ENCODE peak calls at places on chromosomes 13 and 19, in seven cellular contexts. Y is BJ, N is PC-9, K is foreskin keratinocyte, F is BE2C, R is fibroblast of lung, M is HAP-1. Q is an unnamed sample.

GRCh38 chr19:58385313-58386165 is 1.5 kb upstream of the RPS5 start:
- DNase-seq in Y (no peak), N (no peak), K (no peak), F (no peak), R (no peak), M (no peak), Q (no peak)

GRCh38 chr13:36549771-36550170 is 117.5 kb downstream of the CCNA1 start:
- DNase-seq in Y (no peak), N (no peak), K (no peak), F (peak; percentile 38), R (no peak), M (no peak), Q (no peak)

GRCh38 chr13:57813641-57814040 is 182.1 kb downstream of the PCDH17 start:
- DNase-seq in Y (no peak), N (no peak), K (no peak), F (no peak), R (peak; percentile 48), M (no peak), Q (no peak)

GRCh38 chr13:30340367-30341184 is 33.2 kb upstream of the KATNAL1 start:
- DNase-seq in Y (peak; percentile 98), N (peak; percentile 22), K (peak; percentile 29), F (peak; percentile 61), R (peak; percentile 87), M (no peak), Q (peak; percentile 74)

GRCh38 chr19:11247934-11248333 is 8.5 kb downstream of the ANGPTL8 start:
- DNase-seq in Y (no peak), N (no peak), K (no peak), F (no peak), R (no peak), M (no peak), Q (no peak)

GRCh38 chr19:11887618-11888531 is at the start of gene ZNF69:
- DNase-seq in Y (peak; percentile 26), N (peak; percentile 90), K (no peak), F (peak; percentile 91), R (peak; percentile 75), M (no peak), Q (peak; percentile 75)

GRCh38 chr19:4518345-4519171 is at the start of gene PLIN4:
- DNase-seq in Y (no peak), N (peak; percentile 62), K (no peak), F (no peak), R (peak; percentile 34), M (no peak), Q (no peak)

GRCh38 chr13:85806553-85807175 is 7.4 kb upstream of the SLITRK6 start:
- DNase-seq in Y (no peak), N (no peak), K (no peak), F (no peak), R (peak; percentile 30), M (peak; percentile 60), Q (no peak)

GRCh38 chr13:105925496-105925895 is 610.0 kb downstream of the EFNB2 start:
- DNase-seq in Y (no peak), N (no peak), K (peak; percentile 100), F (no peak), R (peak; percentile 82), M (peak; percentile 39), Q (peak; percentile 28)

GRCh38 chr19:15318241-15318691 is 14.1 kb downstream of the BRD4 start:
- DNase-seq in Y (no peak), N (no peak), K (no peak), F (no peak), R (peak; percentile 32), M (no peak), Q (no peak)

GRCh38 chr13:45728759-45729158 is 26.6 kb downstream of the CBY2 start:
- DNase-seq in Y (no peak), N (no peak), K (no peak), F (peak; percentile 21), R (no peak), M (peak; percentile 13), Q (no peak)

GRCh38 chr13:99371956-99372355 is 64.8 kb upstream of the GPR183 start:
- DNase-seq in Y (no peak), N (no peak), K (no peak), F (no peak), R (no peak), M (no peak), Q (no peak)

GRCh38 chr13:97222934-97223710 is 989 bp downstream of the MBNL2 start:
- DNase-seq in Y (no peak), N (no peak), K (no peak), F (no peak), R (no peak), M (no peak), Q (no peak)
- H3K27me3 ChIP-seq in Y (no peaks in the 10 kb centered on the region), N (no peaks in the 10 kb centered on the region), K (no peaks in the 10 kb centered on the region), F (no peaks in the 10 kb centered on the region), R (no peaks in the 10 kb centered on the region), M (no peaks in the 10 kb centered on the region), Q (no peaks in the 10 kb centered on the region)

GRCh38 chr19:53647350-53647749 is 15.6 kb downstream of the DPRX start:
- DNase-seq in Y (no peak), N (no peak), K (no peak), F (no peak), R (no peak), M (no peak), Q (no peak)
- H3K27me3 ChIP-seq in Y (no peaks in the 10 kb centered on the region), N (no peaks in the 10 kb centered on the region), K (no peaks in the 10 kb centered on the region), F (no peaks in the 10 kb centered on the region), R (no peaks in the 10 kb centered on the region), M (no peaks in the 10 kb centered on the region), Q (no peaks in the 10 kb centered on the region)

GRCh38 chr19:49739933-49740332 is 23.2 kb downstream of the TSKS start:
- DNase-seq in Y (no peak), N (no peak), K (no peak), F (no peak), R (no peak), M (no peak), Q (no peak)
- H3K27me3 ChIP-seq in Y (no peaks in the 10 kb centered on the region), N (no peaks in the 10 kb centered on the region), K (no peaks in the 10 kb centered on the region), F (no peaks in the 10 kb centered on the region), R (no peaks in the 10 kb centered on the region), M (no peaks in the 10 kb centered on the region), Q (no peaks in the 10 kb centered on the region)

GRCh38 chr19:920051-920857 is 3.1 kb downstream of the KISS1R start:
- DNase-seq in Y (no peak), N (peak; percentile 59), K (no peak), F (peak; percentile 52), R (no peak), M (no peak), Q (no peak)
- H3K27me3 ChIP-seq in Y (peaks cover 22% of the 10 kb centered on the region), N (peaks cover 21% of the 10 kb centered on the region), K (peaks cover 56% of the 10 kb centered on the region), F (peaks cover 48% of the 10 kb centered on the region), R (peaks cover 29% of the 10 kb centered on the region), M (no peaks in the 10 kb centered on the region), Q (peaks cover 31% of the 10 kb centered on the region)

GRCh38 chr13:110232756-110233155 is 74.2 kb downstream of the COL4A1 start:
- DNase-seq in Y (no peak), N (no peak), K (no peak), F (no peak), R (no peak), M (no peak), Q (no peak)
- H3K27me3 ChIP-seq in Y (no peaks in the 10 kb centered on the region), N (no peaks in the 10 kb centered on the region), K (no peaks in the 10 kb centered on the region), F (peaks cover 31% of the 10 kb centered on the region), R (no peaks in the 10 kb centered on the region), M (peaks cover 9% of the 10 kb centered on the region), Q (no peaks in the 10 kb centered on the region)

GRCh38 chr19:1376415-1376805 is 7.3 kb upstream of the NDUFS7 start:
- DNase-seq in Y (no peak), N (no peak), K (no peak), F (no peak), R (no peak), M (no peak), Q (no peak)
- H3K27me3 ChIP-seq in Y (no peaks in the 10 kb centered on the region), N (no peaks in the 10 kb centered on the region), K (no peaks in the 10 kb centered on the region), F (no peaks in the 10 kb centered on the region), R (no peaks in the 10 kb centered on the region), M (no peaks in the 10 kb centered on the region), Q (no peaks in the 10 kb centered on the region)

GRCh38 chr19:51398096-51398704 is 7.8 kb upstream of the C19orf84 start:
- DNase-seq in Y (no peak), N (no peak), K (no peak), F (no peak), R (peak; percentile 6), M (peak; percentile 48), Q (no peak)
- H3K27me3 ChIP-seq in Y (no peaks in the 10 kb centered on the region), N (no peaks in the 10 kb centered on the region), K (no peaks in the 10 kb centered on the region), F (no peaks in the 10 kb centered on the region), R (no peaks in the 10 kb centered on the region), M (no peaks in the 10 kb centered on the region), Q (no peaks in the 10 kb centered on the region)

DNA sequence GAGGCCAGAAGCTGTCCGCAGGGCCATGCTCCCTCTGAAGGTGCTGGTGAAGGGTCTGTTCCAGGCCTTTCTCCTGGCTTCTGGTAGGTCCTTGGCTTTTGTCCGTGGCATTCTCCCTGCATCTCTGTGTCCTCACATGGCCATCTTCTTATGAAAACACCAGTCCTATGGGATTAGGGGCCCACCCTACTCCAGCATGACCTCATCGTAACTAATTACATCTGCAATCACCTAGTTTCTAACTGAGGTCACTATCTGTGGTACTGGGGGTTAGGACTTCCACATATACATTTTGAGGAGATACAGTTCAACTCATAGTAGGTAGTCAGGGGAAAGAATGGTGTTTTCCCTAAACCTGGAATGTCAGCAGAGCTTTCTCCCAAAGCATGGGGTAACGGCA is 3.1 kb downstream of the C13orf42 start:
- DNase-seq in Y (no peak), N (no peak), K (no peak), F (no peak), R (no peak), M (no peak), Q (no peak)
- H3K27me3 ChIP-seq in Y (peaks cover 1% of the 10 kb centered on the region), N (peaks cover 75% of the 10 kb centered on the region), K (peaks cover 6% of the 10 kb centered on the region), F (no peaks in the 10 kb centered on the region), R (peaks cover 4% of the 10 kb centered on the region), M (no peaks in the 10 kb centered on the region), Q (no peaks in the 10 kb centered on the region)

GRCh38 chr19:33568706-33569105 is 47.1 kb upstream of the PEPD start:
- DNase-seq in Y (no peak), N (no peak), K (no peak), F (no peak), R (no peak), M (no peak), Q (no peak)
- H3K27me3 ChIP-seq in Y (no peaks in the 10 kb centered on the region), N (peaks cover 4% of the 10 kb centered on the region), K (no peaks in the 10 kb centered on the region), F (no peaks in the 10 kb centered on the region), R (no peaks in the 10 kb centered on the region), M (no peaks in the 10 kb centered on the region), Q (no peaks in the 10 kb centered on the region)